ENCODE peak calls at places on chromosomes 2 and 18, in ten cellular contexts. E, L, K, X, U, C, Z, B, T and R are unnamed samples.

GRCh38 chr2:239516286-239516953 is 115.6 kb upstream of the HDAC4 start:
- DNase-seq in E (no peak), L (no peak), K (no peak), X (no peak), U (no peak), C (no peak), Z (no peak), B (no peak), T (no peak), R (no peak)

GRCh38 chr2:229160180-229160579 is 110.9 kb downstream of the PID1 start:
- DNase-seq in E (no peak), L (no peak), K (no peak), X (no peak), U (no peak), C (no peak), Z (no peak), B (no peak), T (no peak), R (no peak)

GRCh38 chr2:2922156-2922555 is 455.5 kb downstream of the EIPR1 start:
- DNase-seq in E (no peak), L (no peak), K (no peak), X (no peak), U (no peak), C (no peak), Z (no peak), B (no peak), T (no peak), R (no peak)

GRCh38 chr2:96321230-96322103 is 3.6 kb upstream of the ITPRIPL1 start:
- DNase-seq in E (peak; percentile 83), L (no peak), K (peak; percentile 84), X (peak; percentile 86), U (no peak), C (peak; percentile 25), Z (peak; percentile 11), B (peak; percentile 28), T (no peak), R (no peak)

GRCh38 chr2:119672161-119672862 is 6.7 kb upstream of the TMEM177 start:
- DNase-seq in E (peak; percentile 66), L (no peak), K (no peak), X (no peak), U (no peak), C (no peak), Z (no peak), B (no peak), T (no peak), R (no peak)

GRCh38 chr2:205924676-205925075 is 161.3 kb downstream of the INO80D start:
- DNase-seq in E (no peak), L (no peak), K (no peak), X (no peak), U (no peak), C (no peak), Z (no peak), B (no peak), T (no peak), R (no peak)

GRCh38 chr2:70705160-70705850 is 62.7 kb downstream of the ADD2 start:
- DNase-seq in E (peak; percentile 40), L (peak; percentile 50), K (no peak), X (peak; percentile 5), U (no peak), C (no peak), Z (no peak), B (no peak), T (no peak), R (no peak)

GRCh38 chr2:88100489-88100858 is 27.4 kb downstream of the FABP1 start:
- DNase-seq in E (no peak), L (no peak), K (no peak), X (no peak), U (no peak), C (no peak), Z (no peak), B (no peak), T (no peak), R (no peak)

GRCh38 chr2:125652260-125652659 is 1003.7 kb upstream of the GYPC start:
- DNase-seq in E (no peak), L (no peak), K (no peak), X (no peak), U (no peak), C (no peak), Z (no peak), B (no peak), T (no peak), R (no peak)

GRCh38 chr2:125654226-125654625 is 1001.7 kb upstream of the GYPC start:
- DNase-seq in E (no peak), L (no peak), K (no peak), X (no peak), U (no peak), C (no peak), Z (no peak), B (no peak), T (no peak), R (no peak)

GRCh38 chr2:125658583-125658982 is 997.4 kb upstream of the GYPC start:
- DNase-seq in E (no peak), L (no peak), K (no peak), X (no peak), U (no peak), C (no peak), Z (no peak), B (no peak), T (no peak), R (no peak)

GRCh38 chr2:125656190-125656589 is 999.8 kb upstream of the GYPC start:
- DNase-seq in E (no peak), L (no peak), K (no peak), X (no peak), U (no peak), C (no peak), Z (no peak), B (no peak), T (no peak), R (no peak)
- TF ChIP-seq CTCF in E (peak; percentile 67), L (peak; percentile 30), K (no peak), X (peak; percentile 22), U (no peak), C (no peak), Z (no peak), B (no peak), T (no peak), R (no peak)

GRCh38 chr2:98445708-98446577 is 1.3 kb downstream of the INPP4A start:
- DNase-seq in E (peak; percentile 61), L (no peak), K (peak; percentile 38), X (no peak), U (no peak), C (no peak), Z (no peak), B (no peak), T (no peak), R (no peak)
- TF ChIP-seq CTCF in E (no peak), L (no peak), K (no peak), X (no peak), U (no peak), C (no peak), Z (no peak), B (no peak), T (no peak), R (no peak)

GRCh38 chr18:69399253-69399652 is 1.4 kb upstream of the DOK6 start:
- DNase-seq in E (peak; percentile 56), L (no peak), K (no peak), X (no peak), U (no peak), C (no peak), Z (no peak), B (no peak), T (no peak), R (no peak)

GRCh38 chr18:69401475-69402218 is 959 bp downstream of the DOK6 start:
- DNase-seq in E (peak; percentile 65), L (no peak), K (no peak), X (peak; percentile 6), U (no peak), C (peak; percentile 26), Z (peak; percentile 28), B (no peak), T (no peak), R (peak; percentile 24)

GRCh38 chr18:69402219-69402989 is 1.7 kb downstream of the DOK6 start:
- DNase-seq in E (peak; percentile 73), L (no peak), K (no peak), X (no peak), U (no peak), C (peak; percentile 2), Z (no peak), B (peak; percentile 14), T (no peak), R (no peak)

GRCh38 chr18:69400253-69400975 is at the start of gene DOK6:
- DNase-seq in E (peak; percentile 86), L (peak; percentile 79), K (no peak), X (peak; percentile 80), U (peak; percentile 82), C (peak; percentile 65), Z (peak; percentile 63), B (peak; percentile 46), T (no peak), R (peak; percentile 77)

DNA sequence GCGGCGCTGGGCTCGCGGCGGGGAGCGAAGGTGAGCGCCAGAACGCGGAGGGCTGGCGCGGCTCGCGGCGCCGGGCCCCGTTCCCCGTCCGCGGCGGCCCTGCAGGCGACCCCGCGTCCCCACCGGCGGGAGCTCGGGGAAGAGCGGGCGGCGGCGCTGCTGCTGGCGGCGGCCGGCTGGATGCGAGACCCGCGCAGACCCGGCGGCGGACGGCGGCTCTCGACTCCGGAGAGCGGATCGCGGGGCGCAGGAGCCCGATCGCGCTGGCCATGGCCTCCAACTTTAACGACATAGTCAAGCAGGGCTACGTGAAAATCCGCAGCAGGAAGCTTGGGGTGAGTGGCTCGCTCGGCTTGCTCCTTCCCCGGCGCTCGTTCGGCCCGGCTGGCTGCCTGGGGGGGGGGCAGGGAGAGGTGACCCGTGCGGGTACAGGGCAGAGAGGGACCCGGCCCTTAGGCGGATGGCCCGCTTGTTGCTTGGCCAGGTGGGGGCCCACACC is 337 bp downstream of the DOK6 start:
- DNase-seq in E (peak; percentile 78), L (peak; percentile 69), K (no peak), X (peak; percentile 15), U (peak; percentile 20), C (peak; percentile 21), Z (peak; percentile 28), B (peak; percentile 27), T (no peak), R (peak; percentile 46)
- TF ChIP-seq CTCF in E (no peak), L (no peak), K (no peak), X (no peak), U (no peak), C (no peak), Z (no peak), B (no peak), T (no peak), R (no peak)

GRCh38 chr2:37020212-37020886 is 54.0 kb upstream of the STRN start:
- DNase-seq in E (no peak), L (no peak), K (no peak), X (no peak), U (peak; percentile 97), C (peak; percentile 94), Z (peak; percentile 81), B (no peak), T (no peak), R (peak; percentile 94)

GRCh38 chr2:37020887-37021796 is 54.8 kb upstream of the STRN start:
- DNase-seq in E (no peak), L (no peak), K (no peak), X (no peak), U (no peak), C (peak; percentile 66), Z (peak; percentile 56), B (no peak), T (no peak), R (peak; percentile 44)

GRCh38 chr2:37029758-37030157 is 54.4 kb downstream of the HEATR5B start:
- DNase-seq in E (no peak), L (no peak), K (no peak), X (no peak), U (no peak), C (no peak), Z (no peak), B (no peak), T (no peak), R (no peak)

DNA sequence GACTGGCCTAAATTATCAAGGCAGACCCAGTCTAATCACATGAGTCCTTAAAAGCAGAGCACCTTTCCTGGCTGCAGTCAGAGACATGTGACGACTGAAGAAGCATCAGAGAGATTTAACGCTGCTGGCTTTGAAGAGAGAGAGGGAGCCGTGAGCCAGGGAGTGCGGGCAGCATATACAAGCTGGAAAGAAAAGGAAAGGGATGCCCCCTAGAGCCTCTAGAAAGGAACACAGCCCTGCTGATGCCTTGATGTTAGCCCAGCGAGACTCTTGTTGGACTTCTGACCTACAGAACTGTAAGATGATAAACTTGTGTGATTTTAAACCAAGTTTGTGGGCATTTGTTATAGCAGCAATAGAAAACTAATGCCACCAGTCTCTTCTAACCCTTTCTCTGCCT is 58.1 kb downstream of the HEATR5B start:
- DNase-seq in E (peak; percentile 70), L (no peak), K (no peak), X (peak; percentile 47), U (no peak), C (no peak), Z (peak; percentile 17), B (no peak), T (no peak), R (peak; percentile 24)
- TF ChIP-seq CTCF in E (peak; percentile 67), L (peak; percentile 39), K (peak; percentile 56), X (peak; percentile 73), U (peak; percentile 51), C (no peak), Z (peak; percentile 24), B (peak; percentile 31), T (peak; percentile 59), R (peak; percentile 40)